ENCODE peak calls at places on chromosomes 1 and 21, in seven cellular contexts. D is activated effector memory CD4-positive, alpha-beta T cell treated with anti-CD3 and anti-CD28 coated beads, Interleukin-2, amount 50 U/mL, for 16 hours; E is ELR; X is COLO829; Y is IMR-90; P is AG09309; M is stimulated activated naive B cell treated with anti-CD40 and anti-IgM and Interleukin-4, amounts not matched to agents 10 μg/mL and 1 μg/mL and 100 μg/mL, for 72 hours. G is an unnamed sample.

GRCh38 chr21:37787456-37787855 is 128.8 kb downstream of the KCNJ6 start:
- DNase-seq in P (peak), D (no peak), M (no peak), X (peak), E (peak), Y (peak), G (peak)

GRCh38 chr1:99728494-99729235 is 37.8 kb downstream of the FRRS1 start:
- DNase-seq in Y (peak), D (no peak), X (peak), E (peak), P (no peak), M (no peak), G (no peak)

GRCh38 chr1:110152133-110152785 is 2.0 kb downstream of the SLC6A17 start:
- DNase-seq in Y (peak), X (peak), M (no peak), D (no peak), E (peak), P (no peak), G (no peak)

GRCh38 chr1:58584082-58584895 is 7.2 kb upstream of the TACSTD2 start:
- DNase-seq in Y (peak), E (peak), D (no peak), M (no peak), P (peak), X (peak), G (peak)

GRCh38 chr1:8541961-8542521 is 224.1 kb downstream of the SLC45A1 start:
- DNase-seq in D (no peak), Y (peak), P (no peak), M (no peak), E (no peak), X (no peak), G (no peak)

GRCh38 chr1:163361123-163361934 is 39.6 kb downstream of the NUF2 start:
- DNase-seq in D (no peak), E (peak), X (peak), M (no peak), Y (no peak), P (no peak), G (no peak)

GRCh38 chr1:62962794-62963776 is 179.2 kb downstream of the ATG4C start:
- DNase-seq in Y (peak), P (peak), D (no peak), X (peak), E (peak), M (no peak), G (no peak)

GRCh38 chr21:45447821-45448220 is 42.9 kb downstream of the COL18A1 start:
- DNase-seq in P (no peak), E (peak), D (no peak), X (no peak), Y (no peak), M (no peak), G (no peak)

GRCh38 chr1:19398309-19398760 is 86.2 kb downstream of the SLC66A1 start:
- DNase-seq in P (peak), X (no peak), M (no peak), Y (peak), D (peak), E (peak), G (no peak)

GRCh38 chr1:5758859-5759578 is 233.2 kb downstream of the NPHP4 start:
- DNase-seq in X (no peak), E (no peak), M (no peak), D (no peak), Y (no peak), P (no peak), G (no peak)

GRCh38 chr1:42433324-42433860 is 22.4 kb downstream of the ZMYND12 start:
- DNase-seq in P (no peak), D (no peak), Y (no peak), X (no peak), M (no peak), E (no peak), G (no peak)

GRCh38 chr1:100585774-100586173 is 47.8 kb downstream of the GPR88 start:
- DNase-seq in Y (peak), M (no peak), E (peak), X (no peak), P (peak), D (no peak), G (no peak)

GRCh38 chr1:86913399-86913895 is 479 bp downstream of the SELENOF start:
- DNase-seq in M (peak), D (peak), E (peak), X (no peak), P (no peak), Y (peak), G (no peak)

GRCh38 chr1:170205301-170205700 is 59.5 kb downstream of the NTMT2 start:
- DNase-seq in P (no peak), M (no peak), D (no peak), Y (peak), E (no peak), X (no peak), G (no peak)

GRCh38 chr1:47411441-47411840 is 4.6 kb upstream of the FOXE3 start:
- DNase-seq in X (no peak), M (no peak), E (peak), P (no peak), D (no peak), Y (peak), G (no peak)

GRCh38 chr21:43271452-43272020 is 102.7 kb downstream of the CRYAA start:
- DNase-seq in E (no peak), Y (no peak), M (no peak), X (no peak), D (no peak), P (no peak), G (no peak)

GRCh38 chr1:51956528-51957509 is 33.7 kb downstream of the RAB3B start:
- DNase-seq in X (no peak), M (no peak), D (no peak), Y (peak), P (no peak), E (peak), G (no peak)

GRCh38 chr1:79551321-79551720 is 544.8 kb upstream of the ADGRL4 start:
- DNase-seq in Y (peak), M (no peak), E (no peak), X (no peak), D (no peak), P (no peak), G (no peak)

GRCh38 chr1:227894831-227895451 is 52.8 kb downstream of the WNT9A start:
- DNase-seq in P (no peak), D (peak), E (no peak), X (no peak), Y (no peak), M (no peak), G (no peak)

GRCh38 chr1:36542024-36542961 is 59.6 kb upstream of the CSF3R start:
- DNase-seq in P (no peak), M (no peak), E (no peak), Y (no peak), X (no peak), D (peak), G (no peak)

GRCh38 chr1:93969371-93969770 is 60.1 kb upstream of the GCLM start:
- DNase-seq in Y (peak), X (no peak), E (peak), D (no peak), M (no peak), P (no peak), G (no peak)

GRCh38 chr1:72936942-72937341 is 654.6 kb upstream of the NEGR1 start:
- DNase-seq in X (no peak), E (no peak), D (no peak), Y (no peak), M (no peak), P (no peak), G (no peak)

GRCh38 chr1:22132517-22133235 is 10.2 kb downstream of the WNT4 start:
- DNase-seq in P (peak), E (peak), D (no peak), M (no peak), X (no peak), Y (peak), G (no peak)

GRCh38 chr1:37071829-37072228 is 37.5 kb upstream of the GRIK3 start:
- DNase-seq in D (no peak), E (no peak), X (peak), Y (no peak), M (no peak), P (no peak), G (no peak)

GRCh38 chr21:39281207-39281606 is 32.2 kb downstream of the BRWD1 start:
- DNase-seq in D (no peak), E (no peak), X (no peak), M (no peak), P (no peak), Y (no peak), G (no peak)

GRCh38 chr21:33428669-33429068 is 25.5 kb downstream of the IFNGR2 start:
- DNase-seq in M (no peak), D (no peak), P (no peak), Y (no peak), X (no peak), E (peak), G (no peak)

GRCh38 chr1:41330588-41331545 is 30.4 kb upstream of the FOXO6 start:
- DNase-seq in M (no peak), E (peak), P (no peak), X (no peak), Y (no peak), D (no peak), G (no peak)

GRCh38 chr1:59025898-59026426 is 242.1 kb upstream of the JUN start:
- DNase-seq in E (no peak), X (no peak), P (no peak), M (peak), Y (peak), D (no peak), G (no peak)

GRCh38 chr1:99662581-99663208 is 16.8 kb downstream of the PALMD start:
- DNase-seq in E (no peak), D (no peak), M (no peak), Y (peak), P (peak), X (no peak), G (no peak)

GRCh38 chr1:167492509-167492910 is 25.8 kb downstream of the CD247 start:
- DNase-seq in X (no peak), Y (no peak), M (no peak), E (no peak), P (no peak), D (peak), G (no peak)

G was measured in epithelial cell of proximal tubule.